ENCODE peak calls at places on chromosomes 2 and 18, in five cellular contexts. Y is right atrium auricular region, A is left ventricle myocardium inferior, W is neuronal stem cell, B is HepG2. N is an unnamed sample.
A peak's percentile ranks its signal among the peaks of the same experiment; 100 is the strongest.

GRCh38 chr2:134727385-134727784 is 8.6 kb upstream of the TMEM163 start:
- DNase-seq in Y (no peak), B (no peak), W (no peak), A (no peak), N (no peak)

GRCh38 chr2:210264282-210264681 is 39.0 kb upstream of the ACADL start:
- DNase-seq in Y (no peak), W (no peak), A (no peak), B (no peak), N (no peak)

GRCh38 chr18:35040638-35040987 is 600 bp upstream of the MAPRE2 start:
- DNase-seq in W (no peak), Y (no peak), B (no peak), A (no peak), N (no peak)

GRCh38 chr2:217150236-217150635 is 290.4 kb upstream of the TNP1 start:
- DNase-seq in W (no peak), A (no peak), B (no peak), Y (no peak), N (no peak)

GRCh38 chr18:63936156-63936931 is 12.8 kb upstream of the HMSD start:
- DNase-seq in B (peak; percentile 55), Y (peak; percentile 91), W (peak; percentile 69), A (peak; percentile 81), N (peak; percentile 79)

GRCh38 chr2:197028230-197028629 is 101.7 kb upstream of the PGAP1 start:
- DNase-seq in B (peak; percentile 72), Y (no peak), A (no peak), W (no peak), N (no peak)

GRCh38 chr2:224951723-224952481 is 90.4 kb downstream of the DOCK10 start:
- DNase-seq in A (no peak), W (no peak), Y (no peak), B (no peak), N (no peak)

GRCh38 chr2:214492152-214492551 is 81.3 kb downstream of the VWC2L start:
- DNase-seq in Y (no peak), B (no peak), W (no peak), A (no peak), N (no peak)

GRCh38 chr18:7872569-7872968 is 305.5 kb downstream of the PTPRM start:
- DNase-seq in Y (no peak), W (no peak), A (no peak), B (peak; percentile 87), N (no peak)

GRCh38 chr2:172710584-172711024 is 25.0 kb upstream of the RAPGEF4 start:
- DNase-seq in A (no peak), B (peak; percentile 25), W (peak; percentile 20), Y (no peak), N (no peak)

GRCh38 chr2:1988049-1988448 is 243.7 kb upstream of the PXDN start:
- DNase-seq in A (no peak), B (no peak), W (no peak), Y (no peak), N (no peak)

GRCh38 chr2:222671259-222672067 is at the start of gene MOGAT1:
- DNase-seq in W (no peak), B (peak; percentile 71), Y (no peak), A (peak; percentile 50), N (no peak)

GRCh38 chr2:8659092-8659734 is 22.6 kb upstream of the ID2 start:
- DNase-seq in B (peak; percentile 69), Y (peak; percentile 68), W (no peak), A (no peak), N (no peak)

GRCh38 chr2:86492057-86492456 is 50.9 kb downstream of the KDM3A start:
- DNase-seq in Y (no peak), W (no peak), B (peak; percentile 54), A (no peak), N (no peak)

GRCh38 chr2:3587021-3587420 is 7.9 kb upstream of the COLEC11 start:
- DNase-seq in B (no peak), Y (no peak), A (no peak), W (no peak), N (no peak)

GRCh38 chr2:1752751-1753150 is 8.4 kb upstream of the PXDN start:
- DNase-seq in Y (no peak), W (no peak), A (no peak), B (no peak), N (peak; percentile 70)

GRCh38 chr2:199228887-199229819 is 228.6 kb downstream of the SATB2 start:
- DNase-seq in B (no peak), Y (no peak), A (no peak), W (no peak), N (no peak)

GRCh38 chr18:34942975-34943374 is 98.2 kb upstream of the MAPRE2 start:
- DNase-seq in W (no peak), Y (no peak), B (peak; percentile 28), A (no peak), N (no peak)

GRCh38 chr2:224085811-224086210 is 46.7 kb upstream of the SERPINE2 start:
- DNase-seq in A (no peak), B (no peak), Y (no peak), W (no peak), N (no peak)

GRCh38 chr2:129909648-129910418 is 69.6 kb upstream of the RAB6C start:
- DNase-seq in B (no peak), W (no peak), A (no peak), Y (peak; percentile 38), N (peak; percentile 54)
- H3K27ac ChIP-seq in B (no peak overlapping the region), W (no peak overlapping the region), A (no peak overlapping the region), Y (no peak overlapping the region), N (no peak overlapping the region)

DNA sequence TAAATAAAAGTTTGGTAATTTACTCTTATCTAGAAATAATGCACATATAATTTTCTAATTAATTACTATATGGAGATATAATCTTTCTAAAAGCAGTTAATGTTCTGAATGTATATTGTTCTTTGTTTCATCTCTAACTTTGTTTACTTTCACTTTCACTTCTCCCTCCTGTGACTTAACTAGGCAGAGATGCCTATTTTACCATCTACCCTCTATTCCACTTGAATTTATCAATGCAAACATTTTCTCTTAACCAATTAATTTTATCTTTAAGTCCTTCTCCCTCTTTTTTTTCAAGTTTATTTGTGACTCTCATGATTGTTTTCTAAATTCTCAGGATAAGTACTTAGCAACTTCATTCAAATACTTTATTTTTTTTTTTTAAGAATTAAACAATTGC is 55.1 kb upstream of the IL1RL1 start:
- DNase-seq in W (no peak), A (no peak), B (no peak), Y (no peak), N (no peak)
- H3K4me3 ChIP-seq in W (no peak overlapping the region), A (peak overlapping the region; percentile 26), B (no peak overlapping the region), Y (no peak overlapping the region), N (peak overlapping the region; percentile 35)

DNA sequence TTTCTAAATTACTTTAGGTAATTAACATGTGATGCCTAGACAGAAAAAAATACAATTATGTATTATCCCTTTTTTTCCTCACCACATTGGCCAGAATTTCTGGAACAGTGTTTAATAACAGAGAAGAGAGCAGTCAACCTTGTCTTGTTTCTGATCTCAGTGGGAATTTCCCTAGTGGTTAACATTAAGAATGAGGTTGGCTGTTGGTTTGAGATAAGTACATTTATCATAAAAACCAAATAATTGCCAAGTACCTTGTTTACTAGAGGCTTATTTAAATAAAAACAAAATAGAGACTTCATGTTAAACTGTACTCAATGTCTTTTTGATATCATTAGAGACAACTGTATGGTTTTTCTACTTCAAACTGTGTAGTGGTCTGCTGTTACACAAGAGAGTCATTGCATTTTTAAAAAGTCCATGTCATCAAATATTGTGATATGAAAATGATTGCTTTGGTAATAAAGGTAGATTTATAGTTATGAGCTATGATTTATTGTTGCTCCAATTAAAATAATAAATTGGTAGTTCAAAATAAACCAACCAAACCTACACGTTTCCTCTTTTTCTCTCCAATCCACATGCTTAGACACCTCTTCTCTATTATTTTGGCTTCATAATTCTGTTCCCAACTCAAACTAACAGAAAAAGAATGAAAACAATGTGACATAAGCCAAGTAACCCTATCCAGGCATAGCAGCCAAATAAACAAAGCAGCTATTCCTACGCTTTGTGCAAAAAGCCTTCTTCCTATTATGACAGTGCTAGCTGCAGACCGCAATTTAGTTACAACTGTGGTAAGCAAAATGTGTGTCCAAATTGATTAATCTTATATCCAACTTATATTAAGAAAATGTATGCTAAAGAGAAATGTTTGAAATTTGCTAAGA is 20.9 kb upstream of the TANK start:
- DNase-seq in W (no peak), A (no peak), B (no peak), Y (no peak), N (no peak)
- H3K27ac ChIP-seq in W (no peak overlapping the region), A (peak overlapping the region; percentile 19), B (no peak overlapping the region), Y (no peak overlapping the region), N (no peak overlapping the region)

GRCh38 chr2:100820346-100821254 is 661 bp downstream of the NPAS2 start:
- DNase-seq in Y (no peak), W (no peak), A (no peak), B (no peak), N (no peak)
- H3K4me3 ChIP-seq in Y (peak overlapping the region; percentile 80), W (peak overlapping the region; percentile 81), A (peak overlapping the region; percentile 91), B (peak overlapping the region; percentile 87), N (peak overlapping the region; percentile 90)

GRCh38 chr2:152407204-152407721 is 72.3 kb downstream of the FMNL2 start:
- DNase-seq in B (no peak), W (peak; percentile 54), Y (no peak), A (peak; percentile 33), N (no peak)
- H3K27ac ChIP-seq in B (no peak overlapping the region), W (peak overlapping the region; percentile 64), Y (peak overlapping the region; percentile 46), A (peak overlapping the region; percentile 70), N (no peak overlapping the region)

DNA sequence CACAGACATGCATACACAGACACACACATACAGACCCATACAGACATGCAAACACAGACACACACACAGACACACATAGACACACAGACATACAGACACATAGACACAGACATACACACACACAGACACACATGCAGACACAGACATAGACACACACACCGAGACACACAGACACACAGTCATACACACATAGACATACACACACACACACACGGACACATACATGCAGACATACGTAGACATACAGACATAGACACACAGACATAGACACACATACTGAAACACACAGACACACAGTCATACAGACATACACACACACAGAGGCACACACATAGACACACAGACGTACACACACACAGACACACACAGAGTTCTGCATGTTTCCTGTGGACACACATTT is 26.9 kb downstream of the INHBB start:
- DNase-seq in B (no peak), A (no peak), Y (no peak), W (no peak), N (no peak)
- H3K4me3 ChIP-seq in B (no peak overlapping the region), A (no peak overlapping the region), Y (no peak overlapping the region), W (peak overlapping the region; percentile 53), N (no peak overlapping the region)

GRCh38 chr2:235774153-235774552 is 280.3 kb downstream of the AGAP1 start:
- DNase-seq in W (no peak), B (no peak), A (no peak), Y (no peak), N (peak; percentile 17)
- H3K27ac ChIP-seq in W (no peak overlapping the region), B (no peak overlapping the region), A (no peak overlapping the region), Y (no peak overlapping the region), N (no peak overlapping the region)

DNA sequence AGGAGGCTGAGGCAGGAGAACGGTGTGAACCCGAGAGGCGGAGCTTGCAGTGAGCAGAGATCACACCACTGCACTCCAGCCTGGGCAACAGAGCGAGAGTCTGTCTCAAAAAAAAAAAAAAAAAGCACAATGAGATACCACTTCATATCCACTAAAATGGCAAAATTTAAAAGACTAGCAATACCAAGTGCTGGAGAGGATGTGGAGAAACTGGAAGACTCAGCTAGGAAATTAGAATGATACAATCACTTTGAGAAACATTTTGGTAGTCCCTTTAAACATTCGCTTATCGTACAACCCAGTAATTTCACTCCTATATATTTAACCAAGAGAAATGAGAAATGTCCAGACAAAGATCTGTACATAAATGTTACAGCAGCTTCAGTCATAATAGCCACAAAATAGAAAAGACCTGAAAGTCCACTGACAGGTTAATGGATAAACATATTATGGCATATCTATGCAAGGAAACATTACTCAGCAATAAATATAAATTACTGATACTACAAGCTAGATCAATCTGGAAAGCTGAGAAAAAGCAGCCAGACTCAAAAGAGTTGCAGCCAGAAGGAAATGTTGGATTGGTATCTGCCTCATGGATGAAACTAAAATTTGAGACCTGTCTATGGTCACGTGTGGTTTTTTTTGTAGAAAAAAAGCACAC is 40.0 kb downstream of the WDSUB1 start:
- DNase-seq in B (no peak), Y (no peak), A (no peak), W (no peak), N (no peak)
- H3K4me3 ChIP-seq in B (no peak overlapping the region), Y (no peak overlapping the region), A (no peak overlapping the region), W (no peak overlapping the region), N (no peak overlapping the region)

GRCh38 chr2:145927398-145927951 is 1407.6 kb upstream of the ZEB2 start:
- DNase-seq in Y (no peak), B (no peak), A (no peak), W (no peak), N (no peak)
- H3K27ac ChIP-seq in Y (no peak overlapping the region), B (no peak overlapping the region), A (no peak overlapping the region), W (no peak overlapping the region), N (no peak overlapping the region)

N was measured in coronary artery.